ENCODE peak calls at places on chromosomes 4 and X, in seven cellular contexts. X, U, H, S, N, O and V are unnamed samples.

GRCh38 chrX:17812763-17813162 is 48.3 kb downstream of the RAI2 start:
- DNase-seq in X (no peak), U (no peak), H (no peak), S (peak), N (no peak), O (no peak), V (peak)

GRCh38 chr4:78565971-78566372 is 14.4 kb downstream of the ANXA3 start:
- DNase-seq in X (no peak), U (no peak), H (no peak), S (no peak), N (no peak), O (no peak), V (peak)

GRCh38 chr4:99848576-99848975 is 31.9 kb downstream of the DAPP1 start:
- DNase-seq in X (no peak), U (no peak), H (no peak), S (no peak), N (no peak), O (no peak), V (no peak)

GRCh38 chrX:55908685-55909212 is 191.2 kb downstream of the RRAGB start:
- DNase-seq in X (no peak), U (no peak), H (peak), S (peak), N (no peak), O (no peak), V (peak)

GRCh38 chr4:81335221-81335912 is 120.3 kb upstream of the PRKG2 start:
- DNase-seq in X (no peak), U (no peak), H (no peak), S (no peak), N (no peak), O (no peak), V (no peak)

GRCh38 chr4:80011636-80012236 is 61.3 kb downstream of the ANTXR2 start:
- DNase-seq in X (peak), U (no peak), H (no peak), S (no peak), N (no peak), O (no peak), V (no peak)

GRCh38 chr4:76681996-76682395 is 215.9 kb downstream of the SOWAHB start:
- DNase-seq in X (no peak), U (no peak), H (no peak), S (no peak), N (no peak), O (no peak), V (no peak)

GRCh38 chr4:156201050-156201449 is 247.4 kb upstream of the CTSO start:
- DNase-seq in X (no peak), U (no peak), H (no peak), S (no peak), N (no peak), O (no peak), V (no peak)

GRCh38 chr4:8149664-8150063 is 8.9 kb downstream of the ABLIM2 start:
- DNase-seq in X (no peak), U (no peak), H (no peak), S (no peak), N (no peak), O (no peak), V (no peak)

GRCh38 chrX:9622128-9622527 is 143.5 kb downstream of the GPR143 start:
- DNase-seq in X (no peak), U (no peak), H (no peak), S (no peak), N (no peak), O (no peak), V (no peak)

GRCh38 chr4:23737571-23737970 is 152.3 kb downstream of the PPARGC1A start:
- DNase-seq in X (no peak), U (no peak), H (no peak), S (no peak), N (no peak), O (no peak), V (no peak)

GRCh38 chrX:136745215-136746173 is 35.2 kb downstream of the ARHGEF6 start:
- DNase-seq in X (no peak), U (no peak), H (no peak), S (no peak), N (no peak), O (no peak), V (no peak)
- H3K4me3 ChIP-seq in X (no peak), U (no peak), H (no peak), S (no peak), N (no peak), O (no peak), V (no peak)

GRCh38 chr4:143355540-143356217 is 19.0 kb downstream of the GAB1 start:
- DNase-seq in X (no peak), U (no peak), H (no peak), S (no peak), N (no peak), O (no peak), V (peak)

GRCh38 chr4:143356493-143356892 is 19.8 kb downstream of the GAB1 start:
- DNase-seq in X (no peak), U (no peak), H (no peak), S (no peak), N (no peak), O (no peak), V (no peak)

GRCh38 chr4:143358923-143359694 is 22.4 kb downstream of the GAB1 start:
- DNase-seq in X (no peak), U (peak), H (peak), S (no peak), N (no peak), O (peak), V (no peak)

GRCh38 chr4:143358419-143358818 is 21.7 kb downstream of the GAB1 start:
- DNase-seq in X (no peak), U (no peak), H (no peak), S (no peak), N (no peak), O (no peak), V (no peak)

DNA sequence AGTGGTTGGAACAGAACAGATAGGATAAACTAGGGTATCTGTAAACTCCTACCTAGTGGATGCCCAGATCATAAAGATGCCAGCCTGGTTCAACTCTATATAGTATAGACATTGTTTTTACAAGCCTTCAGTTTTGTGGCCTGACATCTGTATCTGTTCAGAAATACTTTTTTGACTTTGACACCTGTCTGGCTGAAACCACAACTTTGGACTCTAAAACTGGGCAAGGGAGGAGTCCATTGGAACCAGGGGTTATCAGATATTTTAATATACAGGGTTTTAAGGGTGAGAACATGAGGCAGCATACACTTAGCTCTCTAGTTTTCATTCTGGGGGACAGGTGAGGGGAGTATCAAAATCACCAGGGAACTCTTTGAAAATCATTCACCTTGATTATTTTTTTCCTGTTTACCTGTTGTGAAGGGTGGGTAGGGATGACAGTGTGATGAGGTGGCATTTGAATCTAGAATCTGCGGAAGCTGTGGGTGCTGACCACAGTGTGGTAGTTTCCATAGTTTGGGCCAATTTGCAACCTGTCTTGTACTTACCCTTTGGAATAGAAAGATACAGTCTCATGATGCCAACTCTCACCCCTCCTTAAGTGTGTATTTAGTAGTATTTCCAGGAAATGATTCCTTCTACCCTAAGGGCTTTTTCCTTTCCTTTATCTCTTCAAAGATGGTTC is 20.6 kb downstream of the GAB1 start:
- DNase-seq in X (no peak), U (no peak), H (peak), S (no peak), N (no peak), O (no peak), V (no peak)
- H3K4me3 ChIP-seq in X (no peak), U (no peak), H (no peak), S (no peak), N (no peak), O (no peak), V (no peak)

GRCh38 chr4:112647785-112648184 is 10.8 kb downstream of the LARP7 start:
- DNase-seq in X (no peak), U (no peak), H (no peak), S (no peak), N (no peak), O (no peak), V (no peak)
- H3K4me3 ChIP-seq in X (no peak), U (no peak), H (no peak), S (no peak), N (no peak), O (no peak), V (peak)

GRCh38 chrX:13864264-13864663 is 47.4 kb upstream of the GPM6B start:
- DNase-seq in X (no peak), U (no peak), H (no peak), S (no peak), N (no peak), O (no peak), V (no peak)
- H3K4me3 ChIP-seq in X (no peak), U (no peak), H (no peak), S (no peak), N (no peak), O (no peak), V (no peak)

DNA sequence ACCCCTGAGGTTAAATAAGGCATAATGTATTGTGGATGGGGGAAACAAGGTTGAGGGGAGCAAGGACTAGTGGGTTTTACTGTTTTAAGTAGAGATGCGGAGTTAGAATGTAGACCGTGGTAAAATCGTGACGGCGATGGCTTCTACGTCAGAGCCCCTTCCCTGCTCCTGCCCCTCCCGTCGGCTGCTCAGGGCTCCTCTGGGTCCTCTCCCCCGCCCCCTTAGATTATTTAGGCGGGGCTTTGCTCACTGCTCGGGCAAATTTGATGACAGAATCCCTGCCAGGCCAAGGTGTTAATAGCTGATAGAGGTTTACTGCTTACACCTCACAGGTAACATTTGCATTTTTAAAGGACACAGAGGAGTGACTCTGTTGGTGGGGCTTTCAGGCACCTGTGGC is 2.3 kb downstream of the FRMPD3 start:
- DNase-seq in X (no peak), U (no peak), H (no peak), S (no peak), N (no peak), O (no peak), V (peak)
- H3K4me3 ChIP-seq in X (no peak), U (no peak), H (no peak), S (no peak), N (no peak), O (no peak), V (no peak)